ENCODE peak calls at places on chromosomes 2 and 18, in six cellular contexts. M, R, O, Z, V and F are unnamed samples.

GRCh38 chr2:43132523-43133301 is 93.7 kb downstream of the ZFP36L2 start:
- DNase-seq in M (no peak), Z (no peak), V (no peak), O (no peak), R (no peak), F (no peak)

GRCh38 chr2:111221701-111222100 is 101.0 kb downstream of the BCL2L11 start:
- DNase-seq in R (no peak), V (no peak), Z (no peak), O (no peak), M (no peak), F (no peak)

GRCh38 chr2:96116424-96116878 is at the start of gene ADRA2B:
- DNase-seq in Z (no peak), M (no peak), O (no peak), V (peak), R (peak), F (peak)

GRCh38 chr2:28683100-28683706 is 68.4 kb upstream of the PPP1CB start:
- DNase-seq in V (peak), O (peak), Z (peak), M (peak), R (peak), F (peak)

GRCh38 chr2:26347286-26347865 is 787 bp upstream of the ADGRF3 start:
- DNase-seq in R (no peak), O (no peak), Z (no peak), M (no peak), V (no peak), F (peak)

GRCh38 chr2:189633392-189633811 is 27.9 kb upstream of the ASNSD1 start:
- DNase-seq in V (no peak), R (no peak), Z (no peak), M (peak), O (no peak), F (no peak)

GRCh38 chr2:8761529-8762164 is 75.8 kb downstream of the KIDINS220 start:
- DNase-seq in R (no peak), O (peak), Z (no peak), M (peak), V (peak), F (peak)

GRCh38 chr18:55466789-55467188 is 121.2 kb downstream of the TCF4 start:
- DNase-seq in V (no peak), Z (no peak), O (no peak), M (no peak), R (no peak), F (no peak)

GRCh38 chr2:237901932-237902846 is 42.8 kb downstream of the RAMP1 start:
- DNase-seq in Z (no peak), M (no peak), V (no peak), R (no peak), O (no peak), F (no peak)

GRCh38 chr2:182503886-182504285 is 77.0 kb upstream of the PDE1A start:
- DNase-seq in M (peak), Z (no peak), O (no peak), V (no peak), R (no peak), F (peak)

GRCh38 chr2:41498791-41499190 is 549.0 kb upstream of the PKDCC start:
- DNase-seq in V (no peak), O (no peak), M (no peak), Z (no peak), R (no peak), F (no peak)

GRCh38 chr2:27494944-27495554 is at the start of gene FNDC4:
- DNase-seq in O (no peak), M (no peak), R (peak), Z (no peak), V (peak), F (no peak)

GRCh38 chr2:24613154-24613814 is 122.2 kb downstream of the NCOA1 start:
- DNase-seq in V (no peak), O (peak), Z (no peak), R (no peak), M (peak), F (peak)

GRCh38 chr18:60202702-60203101 is 169.9 kb downstream of the MC4R start:
- DNase-seq in O (no peak), M (no peak), V (no peak), Z (no peak), R (no peak), F (no peak)

GRCh38 chr18:26804474-26804873 is 61.0 kb downstream of the AQP4 start:
- DNase-seq in M (no peak), V (no peak), R (no peak), Z (no peak), O (no peak), F (no peak)

GRCh38 chr18:70036168-70036567 is 88.5 kb upstream of the CD226 start:
- DNase-seq in R (no peak), O (no peak), M (no peak), Z (no peak), V (no peak), F (no peak)

GRCh38 chr2:134736167-134736885 is 17.5 kb upstream of the TMEM163 start:
- DNase-seq in V (no peak), M (peak), R (no peak), O (peak), Z (no peak), F (peak)

GRCh38 chr2:241755777-241756176 is 20.8 kb upstream of the GAL3ST2 start:
- DNase-seq in O (no peak), Z (no peak), M (no peak), V (no peak), R (no peak), F (no peak)

GRCh38 chr2:46006634-46007033 is 290.6 kb upstream of the EPAS1 start:
- DNase-seq in M (no peak), V (no peak), R (no peak), O (no peak), Z (no peak), F (no peak)

GRCh38 chr2:232478571-232479340 is 8.9 kb downstream of the ECEL1 start:
- DNase-seq in R (no peak), Z (no peak), O (no peak), M (no peak), V (no peak), F (no peak)

GRCh38 chr2:225637199-225637598 is 237.7 kb downstream of the NYAP2 start:
- DNase-seq in R (no peak), O (no peak), Z (no peak), V (no peak), M (peak), F (no peak)

GRCh38 chr2:236600892-236601291 is 31.3 kb downstream of the ACKR3 start:
- DNase-seq in M (no peak), R (no peak), Z (no peak), V (no peak), O (no peak), F (no peak)

GRCh38 chr2:42252464-42252863 is 83.3 kb downstream of the EML4 start:
- DNase-seq in M (no peak), R (no peak), O (no peak), V (no peak), Z (no peak), F (no peak)

GRCh38 chr18:46950064-46950656 is 32.8 kb downstream of the KATNAL2 start:
- DNase-seq in V (peak), Z (no peak), O (peak), R (no peak), M (peak), F (peak)

GRCh38 chr2:47016172-47016913 is 100.7 kb upstream of the MCFD2 start:
- DNase-seq in V (peak), Z (no peak), R (no peak), M (peak), O (peak), F (peak)

GRCh38 chr2:155157065-155157464 is 458.6 kb downstream of the KCNJ3 start:
- DNase-seq in R (no peak), O (no peak), Z (no peak), V (no peak), M (no peak), F (peak)

GRCh38 chr2:56040189-56040588 is 116.6 kb upstream of the EFEMP1 start:
- DNase-seq in M (no peak), R (no peak), V (no peak), O (no peak), Z (no peak), F (no peak)

GRCh38 chr18:9482790-9483189 is 7.5 kb downstream of the RALBP1 start:
- DNase-seq in M (no peak), Z (no peak), O (no peak), R (no peak), V (no peak), F (no peak)

GRCh38 chr2:233572468-233572867 is 5.9 kb upstream of the USP40 start:
- DNase-seq in R (no peak), M (no peak), O (no peak), V (no peak), Z (no peak), F (no peak)

GRCh38 chr18:45980229-45980628 is 13.1 kb upstream of the EPG5 start:
- DNase-seq in V (no peak), M (no peak), O (no peak), Z (no peak), R (no peak), F (no peak)

DNA sequence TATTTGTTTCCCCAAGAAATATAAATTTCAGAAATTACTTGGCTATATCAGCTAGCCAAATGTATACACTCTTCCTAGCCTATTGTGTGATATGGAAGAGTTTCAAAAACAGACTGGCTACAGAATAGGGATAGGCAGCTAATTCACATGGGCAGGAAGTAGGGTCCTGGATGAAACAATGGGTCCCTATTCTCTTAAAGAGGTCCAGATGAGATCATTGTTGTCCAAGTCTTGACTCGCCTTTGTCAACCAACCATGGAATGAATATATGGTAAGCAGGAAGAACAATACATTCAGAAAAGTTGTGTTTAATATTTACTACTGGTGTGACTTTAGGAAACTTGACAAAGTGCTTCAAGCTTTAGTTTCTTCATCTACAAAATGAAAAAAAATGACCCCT is 319.9 kb downstream of the NBAS start:
- DNase-seq in O (no peak), R (no peak), Z (no peak), M (peak), V (no peak), F (no peak)
- H3K4me3 ChIP-seq in O (no peak), R (no peak), Z (no peak), M (no peak), V (no peak), F (no peak)

DNA sequence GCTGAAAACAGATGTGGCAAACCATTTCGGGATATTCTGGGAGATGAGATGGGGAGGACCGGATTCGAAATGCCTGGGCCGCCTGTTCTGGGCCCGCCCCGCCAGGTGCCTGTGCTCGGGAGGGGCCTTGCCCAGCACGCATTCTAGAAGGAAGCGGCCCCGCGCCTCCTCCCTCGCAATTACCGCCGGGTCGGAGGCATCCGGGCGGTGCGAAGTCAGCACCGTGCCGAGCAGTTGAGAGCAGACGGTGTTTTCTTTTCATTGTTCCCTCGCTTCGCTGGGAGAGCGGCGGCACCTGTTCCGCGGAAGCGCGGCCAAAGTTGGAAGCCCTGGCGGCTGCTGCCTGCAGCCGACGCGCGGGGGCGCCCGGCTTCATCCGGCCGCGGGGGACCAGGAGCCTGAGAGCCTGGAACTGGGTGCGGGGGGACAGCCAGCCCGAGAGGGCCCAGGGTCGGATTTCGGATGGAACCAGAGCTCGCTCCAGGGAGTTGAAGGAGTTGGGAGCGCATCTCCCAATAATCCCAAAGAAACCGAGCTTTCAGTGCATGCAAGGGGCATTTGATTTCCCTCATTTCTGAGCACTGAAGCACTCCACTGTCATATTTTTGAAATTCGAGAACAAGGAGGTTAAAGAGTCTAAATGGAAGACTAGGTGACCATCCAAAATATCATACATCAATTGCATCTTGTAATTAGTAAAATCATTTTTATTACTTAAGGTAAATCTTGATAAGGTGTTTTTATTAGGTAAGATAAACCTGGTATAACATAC is 241.8 kb upstream of the RAB12 start:
- DNase-seq in V (peak), Z (no peak), O (no peak), M (peak), R (peak), F (peak)
- H3K4me3 ChIP-seq in V (no peak), Z (peak), O (peak), M (peak), R (peak), F (peak)

DNA sequence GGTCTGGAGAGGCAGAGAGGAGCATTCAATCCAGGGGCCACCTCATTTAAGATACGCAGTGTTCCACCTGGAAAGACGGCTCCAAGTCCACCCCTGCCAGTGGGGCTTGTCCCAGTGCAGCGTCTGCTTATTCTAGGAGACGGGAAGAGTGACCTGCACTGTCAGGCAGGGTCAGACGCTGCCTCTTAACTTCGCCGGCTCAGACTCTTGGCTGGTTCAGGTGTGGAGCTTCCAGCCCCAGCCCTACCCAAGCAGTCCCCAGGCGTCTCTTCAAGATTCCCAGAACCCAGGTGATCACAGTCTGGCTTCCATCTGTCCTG is 208.5 kb downstream of the TFCP2L1 start:
- DNase-seq in R (no peak), V (no peak), O (no peak), Z (no peak), M (no peak), F (no peak)
- H3K4me3 ChIP-seq in R (no peak), V (no peak), O (no peak), Z (no peak), M (no peak), F (no peak)

DNA sequence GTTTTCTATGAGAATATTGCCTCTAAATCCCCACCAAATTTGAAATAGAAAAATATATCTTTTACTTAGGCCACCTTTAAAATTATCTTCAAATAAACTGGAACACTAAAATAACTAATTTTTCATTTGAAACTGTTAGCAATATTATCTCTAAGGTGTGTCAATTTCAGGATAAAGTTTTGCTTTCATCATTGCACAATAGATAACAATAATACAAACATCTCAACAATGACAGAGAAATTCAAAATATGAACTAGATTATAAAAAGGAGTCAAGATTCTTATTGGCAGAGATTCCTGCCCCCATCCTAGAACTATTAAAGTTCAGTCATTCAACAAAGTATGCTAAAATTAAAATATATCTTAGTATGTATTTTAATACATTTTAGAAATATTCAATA is 117.9 kb downstream of the SCN9A start:
- DNase-seq in M (no peak), R (no peak), V (no peak), Z (no peak), O (no peak), F (no peak)
- H3K4me3 ChIP-seq in M (no peak), R (no peak), V (no peak), Z (no peak), O (no peak), F (no peak)

GRCh38 chr2:51032748-51033355 is 920 bp upstream of the NRXN1 start:
- DNase-seq in R (no peak), M (no peak), O (no peak), Z (no peak), V (no peak), F (no peak)
- H3K4me3 ChIP-seq in R (no peak), M (no peak), O (no peak), Z (no peak), V (no peak), F (no peak)

DNA sequence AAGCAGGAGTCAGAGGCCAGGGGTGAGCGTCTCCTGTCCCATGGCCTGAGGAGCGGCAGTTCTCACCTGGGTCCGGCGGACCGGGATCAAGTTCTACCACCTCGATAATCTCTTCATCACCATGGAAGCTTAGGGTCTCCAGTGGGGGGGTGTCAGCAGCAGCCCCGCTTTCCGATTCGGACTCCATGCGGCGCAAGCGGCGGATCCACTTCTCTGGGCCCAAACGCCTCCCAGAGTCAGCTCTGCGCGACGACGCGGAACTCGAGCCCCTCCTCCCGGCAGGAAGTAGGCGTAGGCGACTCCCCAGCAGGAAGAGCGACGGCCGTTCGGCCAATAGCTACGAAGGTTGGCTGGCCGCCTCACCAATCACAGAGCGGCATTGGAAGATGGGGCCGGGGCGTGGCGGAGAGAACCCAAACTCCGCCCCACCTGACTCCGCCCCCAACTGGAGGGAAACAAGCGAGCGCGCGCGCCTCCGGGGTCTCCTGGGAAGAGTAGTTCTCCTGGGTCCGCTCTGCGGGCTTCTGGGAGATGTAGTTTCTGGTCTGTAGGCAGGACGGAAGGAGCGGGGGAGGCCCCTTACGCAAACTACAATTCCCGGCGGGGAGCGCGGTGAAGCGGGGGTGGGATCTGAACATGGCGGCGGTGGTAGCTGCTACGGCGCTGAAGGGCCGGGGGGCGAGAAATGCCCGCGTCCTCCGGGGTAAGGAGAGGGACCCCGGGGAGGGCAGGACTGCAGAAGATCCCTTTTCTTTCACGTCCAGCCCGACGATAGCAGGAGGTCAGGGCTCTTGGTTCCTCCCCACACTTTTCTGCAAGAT is at the start of the genes AAMP and PNKD:
- DNase-seq in O (peak), M (peak), R (peak), Z (peak), V (peak), F (peak)
- H3K4me3 ChIP-seq in O (peak), M (peak), R (peak), Z (peak), V (peak), F (peak)

GRCh38 chr2:227906991-227907390 is 35.6 kb downstream of the DAW1 start:
- DNase-seq in M (peak), V (no peak), O (no peak), Z (no peak), R (no peak), F (peak)
- H3K4me3 ChIP-seq in M (no peak), V (no peak), O (no peak), Z (no peak), R (no peak), F (no peak)